ENCODE peak calls at places on chromosome 22, in ten cellular contexts. H, U, R, Y, S, L, Z, W, G and I are unnamed samples.

GRCh38 chr22:22779213-22779612 is 108.4 kb upstream of the IGLL5 start:
- DNase-seq in S (no peak), W (no peak), L (no peak), G (peak), H (no peak), U (no peak), Y (no peak), Z (no peak), R (no peak), I (no peak)

GRCh38 chr22:38826386-38826785 is 17.4 kb downstream of the NPTXR start:
- DNase-seq in U (no peak), H (no peak), R (no peak), W (no peak), Y (peak), G (no peak), S (no peak), Z (no peak), L (no peak), I (no peak)

GRCh38 chr22:36386351-36386899 is 1.3 kb downstream of the MYH9 start:
- DNase-seq in L (no peak), W (no peak), U (no peak), S (no peak), R (no peak), Z (no peak), G (no peak), H (no peak), Y (peak), I (no peak)

GRCh38 chr22:48957311-48957986 is 870.2 kb downstream of the BRD1 start:
- DNase-seq in U (no peak), Z (peak), Y (peak), H (no peak), G (peak), W (no peak), R (no peak), S (no peak), L (no peak), I (no peak)

GRCh38 chr22:19527321-19527721 is 3.1 kb upstream of the CLDN5 start:
- DNase-seq in Z (no peak), R (peak), U (no peak), S (no peak), L (no peak), W (no peak), G (no peak), H (no peak), Y (peak), I (no peak)

GRCh38 chr22:36323855-36324331 is 63.9 kb downstream of the MYH9 start:
- DNase-seq in H (no peak), Y (peak), W (no peak), Z (no peak), L (no peak), R (no peak), S (peak), G (no peak), U (no peak), I (no peak)

GRCh38 chr22:27603111-27603822 is 198.3 kb downstream of the MN1 start:
- DNase-seq in H (no peak), Y (peak), W (no peak), R (no peak), L (no peak), Z (no peak), S (no peak), G (no peak), U (no peak), I (no peak)

GRCh38 chr22:23763579-23764331 is 965 bp downstream of the C22orf15 start:
- DNase-seq in G (no peak), R (no peak), Z (no peak), H (peak), U (no peak), W (no peak), L (peak), S (no peak), Y (no peak), I (no peak)

GRCh38 chr22:42786606-42787356 is 66.1 kb upstream of the A4GALT start:
- DNase-seq in Z (no peak), H (no peak), G (no peak), W (no peak), R (no peak), S (no peak), Y (no peak), L (no peak), U (no peak), I (no peak)

GRCh38 chr22:42720263-42721044 is at the start of gene A4GALT:
- DNase-seq in Y (no peak), Z (no peak), G (no peak), S (no peak), R (no peak), H (no peak), W (no peak), U (no peak), L (no peak), I (no peak)

GRCh38 chr22:29268511-29269229 is 602 bp downstream of the EWSR1 start:
- DNase-seq in Z (peak), Y (peak), W (peak), H (peak), S (peak), U (peak), L (no peak), G (peak), R (peak), I (no peak)

GRCh38 chr22:23181763-23182288 is 1.5 kb downstream of the BCR start:
- DNase-seq in H (no peak), R (no peak), G (no peak), U (no peak), S (no peak), Z (no peak), Y (no peak), W (no peak), L (no peak), I (no peak)

GRCh38 chr22:39185601-39186012 is 33.1 kb upstream of the CBX7 start:
- DNase-seq in H (no peak), Z (no peak), U (peak), G (no peak), L (no peak), S (peak), W (peak), R (peak), Y (peak), I (no peak)

GRCh38 chr22:39252461-39253391 is 7.9 kb upstream of the PDGFB start:
- DNase-seq in Y (no peak), W (peak), L (no peak), U (no peak), G (no peak), H (no peak), R (no peak), Z (no peak), S (no peak), I (no peak)

GRCh38 chr22:44132724-44133123 is 48.0 kb upstream of the PARVG start:
- DNase-seq in U (no peak), S (no peak), L (no peak), W (no peak), Y (peak), G (no peak), R (no peak), Z (no peak), H (no peak), I (no peak)

GRCh38 chr22:24303007-24303406 is 32.4 kb downstream of the SPECC1L start:
- DNase-seq in G (no peak), Z (no peak), L (no peak), S (no peak), U (no peak), Y (no peak), W (no peak), H (no peak), R (no peak), I (no peak)

GRCh38 chr22:32649515-32650200 is 151.8 kb upstream of the TIMP3 start:
- DNase-seq in W (peak), U (no peak), R (peak), Y (peak), L (no peak), Z (no peak), G (no peak), S (no peak), H (no peak), I (no peak)

GRCh38 chr22:20131856-20132685 is 467 bp downstream of the ZDHHC8 start:
- DNase-seq in L (no peak), S (no peak), Z (no peak), Y (peak), W (no peak), R (peak), U (no peak), G (no peak), H (no peak), I (no peak)

GRCh38 chr22:19773470-19774040 is 13.0 kb downstream of the TBX1 start:
- DNase-seq in G (no peak), W (no peak), Z (no peak), U (no peak), H (no peak), L (no peak), R (no peak), Y (peak), S (no peak), I (no peak)

GRCh38 chr22:30104501-30105156 is 24.4 kb downstream of the HORMAD2 start:
- DNase-seq in L (no peak), R (no peak), S (no peak), U (no peak), Y (no peak), Z (no peak), W (peak), G (no peak), H (no peak), I (no peak)

GRCh38 chr22:30128511-30128910 is 48.2 kb downstream of the HORMAD2 start:
- DNase-seq in L (no peak), R (no peak), U (no peak), H (no peak), S (no peak), G (no peak), Y (no peak), Z (no peak), W (no peak), I (no peak)

GRCh38 chr22:40414838-40415505 is 44.6 kb downstream of the SGSM3 start:
- DNase-seq in Z (no peak), R (no peak), H (no peak), G (no peak), W (no peak), Y (no peak), S (no peak), L (no peak), U (no peak), I (no peak)